ENCODE peak calls at places on chromosomes 13 and 19, in five cellular contexts. One of them, this sample, is unnamed.

GRCh38 chr13:22517544-22517943 is 663.2 kb upstream of the SGCG start:
- DNase-seq in substantia nigra: no peak
- DNase-seq in LHCN-M2: peak; percentile 14
- DNase-seq in mesothelial cell of epicardium: no peak
- DNase-seq in Ammon's horn: no peak
- DNase-seq in this sample: no peak

GRCh38 chr19:31534231-31534630 is 185.0 kb upstream of the TSHZ3 start:
- DNase-seq in Ammon's horn: no peak
- DNase-seq in LHCN-M2: no peak
- DNase-seq in substantia nigra: no peak
- DNase-seq in mesothelial cell of epicardium: no peak
- DNase-seq in this sample: no peak

GRCh38 chr13:45331981-45332830 is 8.8 kb downstream of the TPT1 start:
- DNase-seq in mesothelial cell of epicardium: no peak
- DNase-seq in LHCN-M2: peak; percentile 92
- DNase-seq in Ammon's horn: no peak
- DNase-seq in substantia nigra: no peak
- DNase-seq in this sample: no peak

GRCh38 chr19:49858591-49858985 is 7.6 kb downstream of the PTOV1 start:
- DNase-seq in Ammon's horn: peak; percentile 63
- DNase-seq in substantia nigra: peak; percentile 71
- DNase-seq in LHCN-M2: peak; percentile 70
- DNase-seq in mesothelial cell of epicardium: no peak
- DNase-seq in this sample: peak; percentile 69

GRCh38 chr13:50693755-50694154 is 149.7 kb downstream of the DLEU7 start:
- DNase-seq in mesothelial cell of epicardium: no peak
- DNase-seq in substantia nigra: peak; percentile 6
- DNase-seq in Ammon's horn: no peak
- DNase-seq in LHCN-M2: no peak
- DNase-seq in this sample: no peak

GRCh38 chr19:46639356-46640061 is 3.5 kb upstream of the GNG8 start:
- DNase-seq in LHCN-M2: no peak
- DNase-seq in substantia nigra: peak; percentile 35
- DNase-seq in Ammon's horn: no peak
- DNase-seq in mesothelial cell of epicardium: peak; percentile 69
- DNase-seq in this sample: peak; percentile 82

GRCh38 chr13:98921786-98922185 is 56.1 kb downstream of the DOCK9 start:
- DNase-seq in LHCN-M2: no peak
- DNase-seq in mesothelial cell of epicardium: no peak
- DNase-seq in Ammon's horn: peak; percentile 91
- DNase-seq in substantia nigra: peak; percentile 51
- DNase-seq in this sample: no peak

GRCh38 chr13:100673376-100673830 is 1.2 kb downstream of the TMTC4 start:
- DNase-seq in Ammon's horn: no peak
- DNase-seq in substantia nigra: no peak
- DNase-seq in mesothelial cell of epicardium: no peak
- DNase-seq in LHCN-M2: no peak
- DNase-seq in this sample: no peak

GRCh38 chr19:8041553-8041952 is 11.0 kb upstream of the CCL25 start:
- DNase-seq in mesothelial cell of epicardium: no peak
- DNase-seq in substantia nigra: no peak
- DNase-seq in LHCN-M2: no peak
- DNase-seq in Ammon's horn: no peak
- DNase-seq in this sample: no peak

GRCh38 chr19:5627395-5627904 is 4.6 kb downstream of the SAFB start:
- DNase-seq in Ammon's horn: peak; percentile 77
- DNase-seq in LHCN-M2: peak; percentile 55
- DNase-seq in mesothelial cell of epicardium: no peak
- DNase-seq in substantia nigra: peak; percentile 30
- DNase-seq in this sample: peak; percentile 76

GRCh38 chr19:4358709-4359626 is 15.6 kb downstream of the MPND start:
- DNase-seq in LHCN-M2: no peak
- DNase-seq in substantia nigra: no peak
- DNase-seq in Ammon's horn: no peak
- DNase-seq in mesothelial cell of epicardium: no peak
- DNase-seq in this sample: no peak

GRCh38 chr13:79470666-79471065 is 10.3 kb upstream of the NDFIP2 start:
- DNase-seq in mesothelial cell of epicardium: no peak
- DNase-seq in LHCN-M2: no peak
- DNase-seq in substantia nigra: no peak
- DNase-seq in Ammon's horn: no peak
- DNase-seq in this sample: no peak

GRCh38 chr19:13537454-13537853 is 31.2 kb upstream of the CACNA1A start:
- DNase-seq in LHCN-M2: no peak
- DNase-seq in Ammon's horn: no peak
- DNase-seq in substantia nigra: no peak
- DNase-seq in mesothelial cell of epicardium: no peak
- DNase-seq in this sample: no peak

GRCh38 chr13:102978168-102978567 is 88.0 kb downstream of the SLC10A2 start:
- DNase-seq in substantia nigra: no peak
- DNase-seq in Ammon's horn: no peak
- DNase-seq in mesothelial cell of epicardium: no peak
- DNase-seq in LHCN-M2: peak; percentile 15
- DNase-seq in this sample: no peak

GRCh38 chr13:64332048-64332447 is 2898.1 kb downstream of the PCDH9 start:
- DNase-seq in Ammon's horn: peak; percentile 2
- DNase-seq in mesothelial cell of epicardium: no peak
- DNase-seq in substantia nigra: no peak
- DNase-seq in LHCN-M2: peak; percentile 86
- DNase-seq in this sample: no peak

GRCh38 chr13:19910336-19911072 is 47.1 kb upstream of the ZMYM5 start:
- DNase-seq in mesothelial cell of epicardium: no peak
- DNase-seq in substantia nigra: no peak
- DNase-seq in LHCN-M2: peak; percentile 27
- DNase-seq in Ammon's horn: no peak
- DNase-seq in this sample: no peak

GRCh38 chr19:48795055-48795854 is 15.6 kb downstream of the BCAT2 start:
- DNase-seq in substantia nigra: peak; percentile 91
- DNase-seq in LHCN-M2: peak; percentile 94
- DNase-seq in mesothelial cell of epicardium: peak; percentile 77
- DNase-seq in Ammon's horn: peak; percentile 97
- DNase-seq in this sample: peak; percentile 94

GRCh38 chr13:23799945-23800344 is 89.3 kb downstream of the MIPEP start:
- DNase-seq in substantia nigra: no peak
- DNase-seq in Ammon's horn: peak; percentile 28
- DNase-seq in LHCN-M2: peak; percentile 99
- DNase-seq in mesothelial cell of epicardium: no peak
- DNase-seq in this sample: no peak

GRCh38 chr13:35784286-35784951 is 307.9 kb upstream of the MAB21L1 start:
- DNase-seq in LHCN-M2: peak; percentile 37
- DNase-seq in substantia nigra: no peak
- DNase-seq in mesothelial cell of epicardium: no peak
- DNase-seq in Ammon's horn: no peak
- DNase-seq in this sample: no peak

GRCh38 chr13:51639171-51639570 is 54.9 kb downstream of the WDFY2 start:
- DNase-seq in Ammon's horn: no peak
- DNase-seq in substantia nigra: no peak
- DNase-seq in mesothelial cell of epicardium: no peak
- DNase-seq in LHCN-M2: no peak
- DNase-seq in this sample: no peak

GRCh38 chr13:27751953-27752352 is 40.3 kb upstream of the GSX1 start:
- DNase-seq in LHCN-M2: no peak
- DNase-seq in Ammon's horn: no peak
- DNase-seq in mesothelial cell of epicardium: no peak
- DNase-seq in substantia nigra: no peak
- DNase-seq in this sample: no peak

GRCh38 chr13:39148513-39148961 is 110.3 kb downstream of the NHLRC3 start:
- DNase-seq in mesothelial cell of epicardium: no peak
- DNase-seq in LHCN-M2: peak; percentile 75
- DNase-seq in substantia nigra: no peak
- DNase-seq in Ammon's horn: no peak
- DNase-seq in this sample: no peak

GRCh38 chr13:73776137-73776785 is 357.9 kb downstream of the KLF12 start:
- DNase-seq in mesothelial cell of epicardium: no peak
- DNase-seq in Ammon's horn: peak; percentile 19
- DNase-seq in LHCN-M2: no peak
- DNase-seq in substantia nigra: no peak
- DNase-seq in this sample: no peak

GRCh38 chr19:9962623-9963290 is 26.4 kb upstream of the OLFM2 start:
- DNase-seq in Ammon's horn: no peak
- DNase-seq in substantia nigra: no peak
- DNase-seq in mesothelial cell of epicardium: no peak
- DNase-seq in LHCN-M2: no peak
- DNase-seq in this sample: no peak

GRCh38 chr13:113547248-113547971 is 37.1 kb upstream of the TFDP1 start:
- DNase-seq in Ammon's horn: no peak
- DNase-seq in LHCN-M2: no peak
- DNase-seq in substantia nigra: no peak
- DNase-seq in mesothelial cell of epicardium: no peak
- DNase-seq in this sample: no peak

GRCh38 chr19:14944456-14944855 is 3.2 kb downstream of the OR7C2 start:
- DNase-seq in substantia nigra: no peak
- DNase-seq in mesothelial cell of epicardium: no peak
- DNase-seq in LHCN-M2: no peak
- DNase-seq in Ammon's horn: no peak
- DNase-seq in this sample: no peak

GRCh38 chr13:110056640-110057039 is 250.3 kb downstream of the COL4A1 start:
- DNase-seq in LHCN-M2: no peak
- DNase-seq in substantia nigra: no peak
- DNase-seq in mesothelial cell of epicardium: no peak
- DNase-seq in Ammon's horn: no peak
- DNase-seq in this sample: no peak

GRCh38 chr13:40483601-40484000 is 182.8 kb downstream of the FOXO1 start:
- DNase-seq in LHCN-M2: no peak
- DNase-seq in mesothelial cell of epicardium: no peak
- DNase-seq in Ammon's horn: peak; percentile 37
- DNase-seq in substantia nigra: no peak
- DNase-seq in this sample: no peak

GRCh38 chr13:38941353-38941945 is 49.2 kb downstream of the STOML3 start:
- DNase-seq in LHCN-M2: no peak
- DNase-seq in mesothelial cell of epicardium: no peak
- DNase-seq in Ammon's horn: no peak
- DNase-seq in substantia nigra: no peak
- DNase-seq in this sample: no peak

GRCh38 chr19:15836345-15836594 is 20.8 kb upstream of the OR10H1 start:
- DNase-seq in mesothelial cell of epicardium: no peak
- DNase-seq in substantia nigra: no peak
- DNase-seq in LHCN-M2: no peak
- DNase-seq in Ammon's horn: no peak
- DNase-seq in this sample: no peak

GRCh38 chr19:30345686-30346085 is 26.5 kb upstream of the ZNF536 start:
- DNase-seq in Ammon's horn: no peak
- DNase-seq in substantia nigra: no peak
- DNase-seq in LHCN-M2: no peak
- DNase-seq in mesothelial cell of epicardium: no peak
- DNase-seq in this sample: no peak

GRCh38 chr13:34129422-34129821 is 311.5 kb downstream of the RFC3 start:
- DNase-seq in Ammon's horn: no peak
- DNase-seq in LHCN-M2: no peak
- DNase-seq in mesothelial cell of epicardium: no peak
- DNase-seq in substantia nigra: no peak
- DNase-seq in this sample: no peak

GRCh38 chr13:99208185-99208584 is 7.5 kb downstream of the UBAC2 start:
- DNase-seq in substantia nigra: no peak
- DNase-seq in Ammon's horn: no peak
- DNase-seq in mesothelial cell of epicardium: no peak
- DNase-seq in LHCN-M2: no peak
- DNase-seq in this sample: no peak

GRCh38 chr13:104645786-104646185 is 1579.6 kb upstream of the SLC10A2 start:
- DNase-seq in substantia nigra: no peak
- DNase-seq in LHCN-M2: no peak
- DNase-seq in mesothelial cell of epicardium: no peak
- DNase-seq in Ammon's horn: no peak
- DNase-seq in this sample: no peak

GRCh38 chr13:97849305-97849704 is 104.2 kb upstream of the IPO5 start:
- DNase-seq in mesothelial cell of epicardium: no peak
- DNase-seq in substantia nigra: no peak
- DNase-seq in Ammon's horn: no peak
- DNase-seq in LHCN-M2: peak; percentile 36
- DNase-seq in this sample: no peak

GRCh38 chr19:34365463-34366401 is 736 bp downstream of the GPI start:
- DNase-seq in LHCN-M2: no peak
- DNase-seq in mesothelial cell of epicardium: no peak
- DNase-seq in Ammon's horn: peak; percentile 27
- DNase-seq in substantia nigra: peak; percentile 34
- DNase-seq in this sample: peak; percentile 72

GRCh38 chr19:48393559-48394330 is at the start of gene GRIN2D:
- DNase-seq in Ammon's horn: no peak
- DNase-seq in LHCN-M2: no peak
- DNase-seq in mesothelial cell of epicardium: no peak
- DNase-seq in substantia nigra: peak; percentile 9
- DNase-seq in this sample: no peak

This sample was measured in sciatic nerve.